ENCODE peak calls at places on chromosomes 1 and 21, in eight cellular contexts. B, U, Z, Q, H, Y, D and J are unnamed samples.

GRCh38 chr1:154263465-154264332 is 8.7 kb upstream of the HAX1 start:
- DNase-seq in B (no peak), U (no peak), Z (no peak), Q (no peak), H (no peak), Y (no peak), D (no peak), J (no peak)

GRCh38 chr1:111967067-111967690 is 22.3 kb downstream of the KCND3 start:
- DNase-seq in B (no peak), U (no peak), Z (no peak), Q (no peak), H (no peak), Y (no peak), D (no peak), J (no peak)

GRCh38 chr1:33010946-33011731 is 25.5 kb downstream of the AK2 start:
- DNase-seq in B (no peak), U (no peak), Z (peak; percentile 64), Q (no peak), H (peak; percentile 45), Y (peak; percentile 55), D (no peak), J (no peak)

GRCh38 chr1:117339866-117340357 is 27.3 kb upstream of the MAN1A2 start:
- DNase-seq in B (peak; percentile 34), U (peak; percentile 24), Z (no peak), Q (no peak), H (no peak), Y (no peak), D (peak; percentile 81), J (peak; percentile 75)

GRCh38 chr1:2480986-2481364 is 4.9 kb downstream of the PLCH2 start:
- DNase-seq in B (no peak), U (no peak), Z (no peak), Q (peak; percentile 59), H (no peak), Y (no peak), D (peak; percentile 71), J (no peak)

GRCh38 chr21:15197696-15198095 is 132.9 kb upstream of the NRIP1 start:
- DNase-seq in B (no peak), U (no peak), Z (no peak), Q (no peak), H (no peak), Y (no peak), D (no peak), J (no peak)

GRCh38 chr21:43590220-43590619 is 69.1 kb downstream of the HSF2BP start:
- DNase-seq in B (no peak), U (no peak), Z (no peak), Q (no peak), H (no peak), Y (no peak), D (no peak), J (no peak)

GRCh38 chr1:67970088-67970487 is 80.3 kb downstream of the DIRAS3 start:
- DNase-seq in B (no peak), U (no peak), Z (no peak), Q (no peak), H (no peak), Y (no peak), D (peak; percentile 89), J (no peak)

GRCh38 chr1:212597495-212597894 is 11.1 kb upstream of the ATF3 start:
- DNase-seq in B (no peak), U (no peak), Z (no peak), Q (no peak), H (no peak), Y (no peak), D (peak; percentile 72), J (no peak)